ENCODE peak calls at places on chromosomes 4 and X, in six cellular contexts. T, G, Q, M, E and D are unnamed samples.

GRCh38 chr4:105963461-105964400 is 68.5 kb downstream of the NPNT start:
- DNase-seq in E (no peak), M (no peak), Q (no peak), T (peak), G (no peak), D (no peak)

GRCh38 chr4:28148221-28148620 is 1287.6 kb downstream of the STIM2 start:
- DNase-seq in E (no peak), Q (no peak), M (no peak), T (peak), G (no peak), D (no peak)

GRCh38 chr4:111530446-111530845 is 614.8 kb upstream of the FAM241A start:
- DNase-seq in Q (no peak), G (no peak), E (no peak), T (no peak), M (no peak), D (no peak)

GRCh38 chr4:108943971-108944370 is 181.1 kb upstream of the ETNPPL start:
- DNase-seq in G (no peak), M (no peak), E (no peak), Q (no peak), T (no peak), D (no peak)

GRCh38 chr4:78510108-78510507 is 41.5 kb upstream of the ANXA3 start:
- DNase-seq in G (no peak), M (no peak), E (no peak), T (no peak), Q (no peak), D (no peak)

GRCh38 chr4:10256203-10256602 is 139.6 kb upstream of the WDR1 start:
- DNase-seq in G (no peak), Q (no peak), M (no peak), T (no peak), E (no peak), D (no peak)

GRCh38 chrX:38817004-38817703 is 15.9 kb downstream of the MID1IP1 start:
- DNase-seq in M (no peak), T (peak), G (peak), Q (peak), E (no peak), D (peak)

GRCh38 chr4:145760961-145761929 is 81.3 kb downstream of the C4orf51 start:
- DNase-seq in T (no peak), Q (peak), M (no peak), E (no peak), G (no peak), D (no peak)

GRCh38 chr4:55364691-55365346 is 18.8 kb downstream of the SRD5A3 start:
- DNase-seq in M (no peak), E (no peak), T (no peak), Q (no peak), G (no peak), D (no peak)

GRCh38 chrX:68822641-68823410 is 6.0 kb upstream of the EFNB1 start:
- DNase-seq in E (no peak), Q (peak), T (no peak), M (no peak), G (no peak), D (no peak)

GRCh38 chr4:98604723-98605122 is 53.7 kb downstream of the TSPAN5 start:
- DNase-seq in Q (no peak), G (no peak), T (no peak), E (no peak), M (no peak), D (no peak)

GRCh38 chrX:57156397-57157049 is 19.3 kb upstream of the SPIN2A start:
- DNase-seq in G (no peak), M (no peak), T (peak), E (no peak), Q (peak), D (no peak)

GRCh38 chrX:119041175-119041574 is 31.6 kb upstream of the CT47C1 start:
- DNase-seq in E (no peak), T (peak), Q (peak), G (no peak), M (no peak), D (peak)